ENCODE peak calls at places on chromosomes 1 and 21, in nine cellular contexts. V is MCF 10A, L is GM23338, W is mesothelial cell of epicardium, Y is WTC11, T is Calu3, D is AG09309, H is tibial artery, E is neural crest cell. O is an unnamed sample.

GRCh38 chr1:24584103-24584764 is 28.3 kb downstream of the NCMAP start:
- DNase-seq in V (no peak), L (no peak), W (no peak), Y (no peak), T (no peak), D (no peak), H (no peak), E (no peak), O (no peak)

GRCh38 chr1:39842726-39843305 is 40.5 kb downstream of the TRIT1 start:
- DNase-seq in V (no peak), L (no peak), W (no peak), Y (no peak), T (no peak), D (no peak), H (no peak), E (no peak), O (no peak)

GRCh38 chr1:55931272-55931940 is 648.0 kb downstream of the PLPP3 start:
- DNase-seq in V (peak), L (no peak), W (no peak), Y (no peak), T (no peak), D (peak), H (no peak), E (no peak), O (no peak)

GRCh38 chr1:47992720-47993119 is 4.5 kb downstream of the TRABD2B start:
- DNase-seq in V (no peak), L (no peak), W (no peak), Y (no peak), T (no peak), D (no peak), H (peak), E (no peak), O (no peak)

GRCh38 chr1:214331827-214332423 is 51.0 kb downstream of the SMYD2 start:
- DNase-seq in V (peak), L (peak), W (peak), Y (peak), T (peak), D (no peak), H (no peak), E (peak), O (no peak)

GRCh38 chr1:175267716-175268416 is 75.3 kb upstream of the KIAA0040 start:
- DNase-seq in V (no peak), L (peak), W (no peak), Y (no peak), T (no peak), D (no peak), H (peak), E (no peak), O (no peak)

GRCh38 chr1:197485790-197486189 is 217.7 kb downstream of the CRB1 start:
- DNase-seq in V (peak), L (no peak), W (no peak), Y (no peak), T (peak), D (no peak), H (no peak), E (no peak), O (no peak)

GRCh38 chr21:19130379-19131028 is 726.9 kb upstream of the TMPRSS15 start:
- DNase-seq in V (peak), L (no peak), W (no peak), Y (no peak), T (no peak), D (no peak), H (no peak), E (no peak), O (no peak)

GRCh38 chr1:97599447-97599846 is 321.4 kb downstream of the DPYD start:
- DNase-seq in V (peak), L (no peak), W (no peak), Y (no peak), T (no peak), D (no peak), H (no peak), E (no peak), O (no peak)

GRCh38 chr1:116144151-116144550 is 33.0 kb downstream of the MAB21L3 start:
- DNase-seq in V (no peak), L (no peak), W (no peak), Y (no peak), T (no peak), D (no peak), H (no peak), E (no peak), O (no peak)

GRCh38 chr1:202017385-202018225 is 7.2 kb downstream of the ELF3 start:
- DNase-seq in V (no peak), L (peak), W (no peak), Y (no peak), T (peak), D (no peak), H (no peak), E (no peak), O (no peak)

GRCh38 chr1:97553975-97554374 is 366.9 kb downstream of the DPYD start:
- DNase-seq in V (no peak), L (no peak), W (no peak), Y (no peak), T (no peak), D (no peak), H (no peak), E (no peak), O (no peak)

GRCh38 chr1:51519048-51519856 is at the start of gene EPS15:
- DNase-seq in V (peak), L (peak), W (peak), Y (peak), T (peak), D (no peak), H (peak), E (peak), O (peak)

GRCh38 chr1:200082329-200082728 is 54.8 kb downstream of the NR5A2 start:
- DNase-seq in V (no peak), L (no peak), W (no peak), Y (no peak), T (no peak), D (no peak), H (no peak), E (no peak), O (no peak)

GRCh38 chr1:61711969-61712368 is 13.0 kb downstream of the TM2D1 start:
- DNase-seq in V (no peak), L (no peak), W (no peak), Y (no peak), T (no peak), D (no peak), H (no peak), E (no peak), O (no peak)

GRCh38 chr1:174447866-174448530 is at the start of gene GPR52:
- DNase-seq in V (no peak), L (no peak), W (no peak), Y (no peak), T (no peak), D (no peak), H (no peak), E (no peak), O (no peak)

GRCh38 chr1:14424325-14425000 is 174.0 kb upstream of the KAZN start:
- DNase-seq in V (no peak), L (no peak), W (no peak), Y (no peak), T (no peak), D (no peak), H (no peak), E (no peak), O (no peak)

GRCh38 chr1:185825556-185825955 is 91.4 kb downstream of the HMCN1 start:
- DNase-seq in V (no peak), L (no peak), W (no peak), Y (no peak), T (no peak), D (peak), H (no peak), E (no peak), O (no peak)

GRCh38 chr1:199029401-199029800 is 390.6 kb downstream of the PTPRC start:
- DNase-seq in V (peak), L (no peak), W (no peak), Y (no peak), T (no peak), D (no peak), H (no peak), E (no peak), O (no peak)

GRCh38 chr1:64745986-64746940 is 1.4 kb downstream of the RAVER2 start:
- DNase-seq in V (peak), L (no peak), W (no peak), Y (no peak), T (no peak), D (no peak), H (no peak), E (no peak), O (no peak)

GRCh38 chr21:38531610-38532009 is 33.3 kb upstream of the ERG start:
- DNase-seq in V (no peak), L (no peak), W (no peak), Y (no peak), T (no peak), D (peak), H (peak), E (no peak), O (no peak)

GRCh38 chr1:234884701-234885100 is 243.9 kb downstream of the TOMM20 start:
- DNase-seq in V (no peak), L (no peak), W (no peak), Y (no peak), T (no peak), D (no peak), H (no peak), E (no peak), O (no peak)

GRCh38 chr21:46294647-46295176 is 8.6 kb downstream of the YBEY start:
- DNase-seq in V (peak), L (no peak), W (no peak), Y (no peak), T (peak), D (no peak), H (no peak), E (no peak), O (no peak)

GRCh38 chr1:181073638-181074037 is 14.9 kb upstream of the IER5 start:
- DNase-seq in V (no peak), L (no peak), W (no peak), Y (no peak), T (no peak), D (no peak), H (no peak), E (no peak), O (no peak)

GRCh38 chr1:2442676-2443075 is 30.3 kb upstream of the PEX10 start:
- DNase-seq in V (no peak), L (no peak), W (no peak), Y (no peak), T (no peak), D (no peak), H (no peak), E (no peak), O (no peak)

GRCh38 chr1:108884968-108885367 is 8.2 kb downstream of the GPSM2 start:
- DNase-seq in V (no peak), L (no peak), W (no peak), Y (no peak), T (no peak), D (no peak), H (no peak), E (no peak), O (no peak)

GRCh38 chr1:31805318-31805717 is 10.5 kb downstream of the SPOCD1 start:
- DNase-seq in V (no peak), L (no peak), W (no peak), Y (no peak), T (no peak), D (no peak), H (peak), E (no peak), O (no peak)

GRCh38 chr1:159780583-159781582 is at the start of gene DUSP23:
- DNase-seq in V (peak), L (peak), W (peak), Y (peak), T (peak), D (peak), H (peak), E (peak), O (peak)

GRCh38 chr1:51661081-51661518 is 44.2 kb downstream of the OSBPL9 start:
- DNase-seq in V (peak), L (no peak), W (no peak), Y (no peak), T (no peak), D (peak), H (no peak), E (no peak), O (no peak)

GRCh38 chr1:222777463-222777862 is 37.4 kb upstream of the DISP1 start:
- DNase-seq in V (peak), L (no peak), W (no peak), Y (no peak), T (no peak), D (no peak), H (no peak), E (no peak), O (no peak)

GRCh38 chr1:9071554-9072235 is 2.3 kb upstream of the SLC2A5 start:
- DNase-seq in V (no peak), L (peak), W (no peak), Y (no peak), T (no peak), D (no peak), H (no peak), E (no peak), O (no peak)

GRCh38 chr1:225944951-225945350 is 3.9 kb upstream of the LEFTY2 start:
- DNase-seq in V (no peak), L (no peak), W (no peak), Y (no peak), T (no peak), D (no peak), H (no peak), E (no peak), O (no peak)

GRCh38 chr1:232271299-232271698 is 358.6 kb downstream of the SIPA1L2 start:
- DNase-seq in V (no peak), L (no peak), W (no peak), Y (no peak), T (no peak), D (no peak), H (no peak), E (no peak), O (no peak)

GRCh38 chr1:15214507-15214906 is 32.5 kb upstream of the FHAD1 start:
- DNase-seq in V (no peak), L (no peak), W (peak), Y (no peak), T (no peak), D (peak), H (no peak), E (peak), O (no peak)

GRCh38 chr1:28521502-28522164 is 15.8 kb downstream of the RCC1 start:
- DNase-seq in V (no peak), L (no peak), W (no peak), Y (no peak), T (no peak), D (no peak), H (no peak), E (no peak), O (no peak)

GRCh38 chr1:234965128-234965527 is 163.5 kb downstream of the TOMM20 start:
- DNase-seq in V (no peak), L (no peak), W (no peak), Y (no peak), T (no peak), D (no peak), H (no peak), E (no peak), O (no peak)

GRCh38 chr1:91741301-91741700 is 144.7 kb downstream of the TGFBR3 start:
- DNase-seq in V (no peak), L (no peak), W (no peak), Y (no peak), T (no peak), D (no peak), H (no peak), E (no peak), O (no peak)

GRCh38 chr21:36615274-36615964 is 83.5 kb upstream of the SIM2 start:
- DNase-seq in V (no peak), L (peak), W (no peak), Y (peak), T (no peak), D (no peak), H (no peak), E (no peak), O (no peak)
- TF ChIP-seq CTCF in V (no peak), L (peak), W (no peak), Y (peak), T (no peak), D (peak), H (no peak), E (no peak), O (peak)

GRCh38 chr21:45210461-45210983 is 77.2 kb downstream of the POFUT2 start:
- DNase-seq in V (no peak), L (no peak), W (no peak), Y (no peak), T (no peak), D (no peak), H (no peak), E (no peak), O (no peak)

GRCh38 chr21:45207839-45208626 is 79.7 kb downstream of the POFUT2 start:
- DNase-seq in V (no peak), L (no peak), W (no peak), Y (no peak), T (no peak), D (no peak), H (no peak), E (no peak), O (no peak)

GRCh38 chr21:45209685-45210284 is 77.9 kb downstream of the POFUT2 start:
- DNase-seq in V (no peak), L (no peak), W (no peak), Y (no peak), T (no peak), D (no peak), H (no peak), E (no peak), O (no peak)

GRCh38 chr21:45208627-45208951 is 79.1 kb downstream of the POFUT2 start:
- DNase-seq in V (no peak), L (no peak), W (no peak), Y (no peak), T (no peak), D (no peak), H (no peak), E (no peak), O (no peak)

DNA sequence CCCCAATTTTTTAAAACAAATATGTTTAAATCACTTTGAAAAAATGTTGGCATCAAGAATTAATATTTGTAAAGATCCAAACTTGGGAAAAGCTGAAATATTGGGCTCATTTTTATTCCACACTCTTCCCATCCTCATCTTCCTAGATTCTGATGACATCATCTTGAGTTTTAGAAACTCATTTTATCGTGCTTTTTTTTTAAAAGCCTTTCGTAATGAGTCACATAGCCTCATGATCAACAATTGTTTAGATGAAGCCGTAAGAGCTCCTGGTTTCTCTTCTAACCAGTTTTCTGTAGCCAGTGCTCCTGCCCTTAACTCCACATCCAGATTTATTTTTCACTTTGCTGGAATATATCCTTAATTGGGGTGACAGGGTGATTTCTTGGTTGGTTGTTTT is 78.6 kb downstream of the POFUT2 start:
- DNase-seq in V (peak), L (no peak), W (no peak), Y (no peak), T (no peak), D (peak), H (no peak), E (no peak), O (no peak)
- TF ChIP-seq CTCF in V (no peak), L (no peak), W (no peak), Y (no peak), T (no peak), D (no peak), H (no peak), E (no peak), O (no peak)

GRCh38 chr21:17688912-17689874 is 76.5 kb upstream of the BTG3 start:
- DNase-seq in V (peak), L (peak), W (peak), Y (peak), T (peak), D (no peak), H (no peak), E (no peak), O (no peak)
- TF ChIP-seq CTCF in V (peak), L (peak), W (peak), Y (peak), T (peak), D (peak), H (no peak), E (peak), O (peak)

GRCh38 chr1:183022202-183023145 is 746 bp upstream of the LAMC1 start:
- DNase-seq in V (peak), L (peak), W (peak), Y (peak), T (peak), D (peak), H (peak), E (peak), O (peak)

GRCh38 chr1:183019126-183019740 is 4.0 kb upstream of the LAMC1 start:
- DNase-seq in V (no peak), L (no peak), W (no peak), Y (no peak), T (peak), D (no peak), H (no peak), E (no peak), O (no peak)

GRCh38 chr1:183023146-183023600 is at the start of gene LAMC1:
- DNase-seq in V (peak), L (peak), W (peak), Y (peak), T (peak), D (no peak), H (peak), E (peak), O (peak)

GRCh38 chr1:183021405-183022201 is 1.6 kb upstream of the LAMC1 start:
- DNase-seq in V (no peak), L (no peak), W (no peak), Y (no peak), T (no peak), D (no peak), H (no peak), E (no peak), O (no peak)

GRCh38 chr1:183019860-183020259 is 3.4 kb upstream of the LAMC1 start:
- DNase-seq in V (peak), L (peak), W (no peak), Y (no peak), T (peak), D (no peak), H (no peak), E (no peak), O (no peak)
- TF ChIP-seq CTCF in V (peak), L (peak), W (no peak), Y (no peak), T (no peak), D (peak), H (no peak), E (no peak), O (no peak)

O was measured in progenitor cell of endocrine pancreas.